ENCODE peak calls at places on chromosomes 2 and 18, in five cellular contexts. One of them, this sample, is unnamed.

GRCh38 chr2:12428786-12429185 is 287.9 kb upstream of the TRIB2 start:
- DNase-seq in epithelial cell of esophagus: no peak
- DNase-seq in psoas muscle: no peak
- DNase-seq in cardiac muscle cell: no peak
- DNase-seq in mammary epithelial cell: no peak
- DNase-seq in this sample: no peak

GRCh38 chr2:101808006-101808562 is 110.6 kb downstream of the MAP4K4 start:
- DNase-seq in epithelial cell of esophagus: no peak
- DNase-seq in psoas muscle: no peak
- DNase-seq in cardiac muscle cell: no peak
- DNase-seq in mammary epithelial cell: no peak
- DNase-seq in this sample: no peak

GRCh38 chr2:226431301-226431955 is 368.2 kb downstream of the IRS1 start:
- DNase-seq in mammary epithelial cell: no peak
- DNase-seq in epithelial cell of esophagus: peak
- DNase-seq in psoas muscle: no peak
- DNase-seq in cardiac muscle cell: no peak
- DNase-seq in this sample: peak

GRCh38 chr2:224357098-224357901 is 44.6 kb downstream of the FAM124B start:
- DNase-seq in mammary epithelial cell: peak
- DNase-seq in psoas muscle: no peak
- DNase-seq in epithelial cell of esophagus: peak
- DNase-seq in cardiac muscle cell: peak
- DNase-seq in this sample: peak

GRCh38 chr2:204825054-204825453 is 279.8 kb downstream of the PARD3B start:
- DNase-seq in epithelial cell of esophagus: peak
- DNase-seq in psoas muscle: no peak
- DNase-seq in mammary epithelial cell: no peak
- DNase-seq in cardiac muscle cell: no peak
- DNase-seq in this sample: peak

GRCh38 chr2:19292007-19292406 is 66.4 kb downstream of the OSR1 start:
- DNase-seq in epithelial cell of esophagus: no peak
- DNase-seq in cardiac muscle cell: no peak
- DNase-seq in mammary epithelial cell: no peak
- DNase-seq in psoas muscle: peak
- DNase-seq in this sample: no peak

GRCh38 chr2:7210712-7211111 is 293.5 kb downstream of the RNF144A start:
- DNase-seq in psoas muscle: no peak
- DNase-seq in mammary epithelial cell: no peak
- DNase-seq in epithelial cell of esophagus: no peak
- DNase-seq in cardiac muscle cell: no peak
- DNase-seq in this sample: no peak

GRCh38 chr18:77208969-77209368 is 40.7 kb upstream of the GALR1 start:
- DNase-seq in mammary epithelial cell: no peak
- DNase-seq in cardiac muscle cell: no peak
- DNase-seq in epithelial cell of esophagus: peak
- DNase-seq in psoas muscle: no peak
- DNase-seq in this sample: peak

GRCh38 chr2:85584857-85585780 is 888 bp downstream of the VAMP5 start:
- DNase-seq in psoas muscle: peak
- DNase-seq in epithelial cell of esophagus: peak
- DNase-seq in mammary epithelial cell: peak
- DNase-seq in cardiac muscle cell: no peak
- DNase-seq in this sample: peak

GRCh38 chr2:9679218-9679617 is 48.4 kb upstream of the YWHAQ start:
- DNase-seq in mammary epithelial cell: no peak
- DNase-seq in cardiac muscle cell: no peak
- DNase-seq in epithelial cell of esophagus: no peak
- DNase-seq in psoas muscle: no peak
- DNase-seq in this sample: no peak

GRCh38 chr2:239871481-239872435 is 153.4 kb downstream of the NDUFA10 start:
- DNase-seq in epithelial cell of esophagus: no peak
- DNase-seq in psoas muscle: no peak
- DNase-seq in mammary epithelial cell: no peak
- DNase-seq in cardiac muscle cell: no peak
- DNase-seq in this sample: no peak

GRCh38 chr2:177328056-177328455 is 63.5 kb upstream of the NFE2L2 start:
- DNase-seq in mammary epithelial cell: no peak
- DNase-seq in cardiac muscle cell: no peak
- DNase-seq in psoas muscle: no peak
- DNase-seq in epithelial cell of esophagus: peak
- DNase-seq in this sample: peak

GRCh38 chr2:241148239-241148638 is 1.0 kb downstream of the PASK start:
- DNase-seq in epithelial cell of esophagus: no peak
- DNase-seq in cardiac muscle cell: no peak
- DNase-seq in mammary epithelial cell: no peak
- DNase-seq in psoas muscle: no peak
- DNase-seq in this sample: no peak
- H3K4me3 ChIP-seq in epithelial cell of esophagus: peak
- H3K4me3 ChIP-seq in cardiac muscle cell: peak
- H3K4me3 ChIP-seq in mammary epithelial cell: peak
- H3K4me3 ChIP-seq in psoas muscle: peak
- H3K4me3 ChIP-seq in this sample: peak

GRCh38 chr2:28750316-28751101 is 1.1 kb upstream of the PPP1CB start:
- DNase-seq in epithelial cell of esophagus: peak
- DNase-seq in psoas muscle: no peak
- DNase-seq in mammary epithelial cell: peak
- DNase-seq in cardiac muscle cell: peak
- DNase-seq in this sample: peak
- TF ChIP-seq CTCF in epithelial cell of esophagus: peak
- TF ChIP-seq CTCF in psoas muscle: no peak
- TF ChIP-seq CTCF in mammary epithelial cell: no peak
- TF ChIP-seq CTCF in cardiac muscle cell: no peak
- TF ChIP-seq CTCF in this sample: no peak

DNA sequence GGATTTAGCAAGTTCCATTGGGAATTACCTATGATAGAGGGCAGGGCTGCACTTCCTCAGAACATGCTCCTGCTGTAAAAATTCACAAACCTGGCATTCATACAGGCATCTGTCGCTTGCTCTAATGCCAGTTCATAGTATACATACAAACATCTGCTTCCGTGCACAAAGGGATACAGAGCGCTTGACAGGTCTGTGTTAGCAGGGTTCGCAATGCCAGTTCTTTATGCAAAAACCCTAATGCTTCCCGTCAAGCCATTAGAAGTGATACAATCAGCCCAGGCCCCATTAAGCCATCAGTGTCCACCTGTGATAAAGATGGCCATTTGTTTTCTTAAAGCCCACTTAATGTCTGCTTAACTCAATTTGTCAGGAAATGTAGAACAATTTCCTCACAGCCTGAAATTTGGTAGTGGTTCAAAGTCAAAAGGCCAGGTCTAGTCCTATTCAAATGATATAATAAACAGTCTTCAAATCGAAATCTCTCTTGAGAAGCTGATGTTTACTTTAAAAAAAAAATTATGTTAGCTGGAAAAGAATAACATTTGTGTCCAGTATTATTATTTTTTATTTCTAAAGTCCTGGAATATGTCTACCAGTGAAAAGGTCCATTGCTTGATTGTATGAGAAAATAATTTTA is 556.3 kb downstream of the ARHGAP15 start:
- DNase-seq in epithelial cell of esophagus: no peak
- DNase-seq in psoas muscle: no peak
- DNase-seq in mammary epithelial cell: no peak
- DNase-seq in cardiac muscle cell: no peak
- DNase-seq in this sample: no peak
- H3K4me3 ChIP-seq in epithelial cell of esophagus: no peak
- H3K4me3 ChIP-seq in psoas muscle: no peak
- H3K4me3 ChIP-seq in mammary epithelial cell: no peak
- H3K4me3 ChIP-seq in cardiac muscle cell: no peak
- H3K4me3 ChIP-seq in this sample: no peak

DNA sequence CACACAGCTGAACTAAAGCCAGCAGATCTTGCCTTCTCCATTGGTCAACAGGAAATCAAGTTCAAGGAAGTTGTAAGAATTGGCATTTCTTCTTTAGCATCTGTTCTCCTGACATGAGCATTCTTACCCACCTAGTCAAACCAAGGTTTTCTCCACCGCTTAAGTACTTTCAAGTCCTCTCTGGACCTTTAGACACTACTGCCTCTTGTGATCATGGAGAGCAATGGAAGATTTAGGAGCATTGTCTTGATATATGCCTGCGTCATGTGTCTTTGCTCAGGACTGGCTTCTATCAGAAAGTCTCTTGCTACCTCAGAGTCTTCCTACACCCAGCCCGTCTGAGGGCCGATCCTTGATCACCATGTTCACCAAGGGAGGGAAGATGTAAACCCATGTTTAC is 262.2 kb downstream of the PHLPP1 start:
- DNase-seq in cardiac muscle cell: no peak
- DNase-seq in mammary epithelial cell: no peak
- DNase-seq in psoas muscle: no peak
- DNase-seq in epithelial cell of esophagus: no peak
- DNase-seq in this sample: no peak
- TF ChIP-seq CTCF in cardiac muscle cell: no peak
- TF ChIP-seq CTCF in mammary epithelial cell: no peak
- TF ChIP-seq CTCF in psoas muscle: no peak
- TF ChIP-seq CTCF in epithelial cell of esophagus: no peak
- TF ChIP-seq CTCF in this sample: no peak

DNA sequence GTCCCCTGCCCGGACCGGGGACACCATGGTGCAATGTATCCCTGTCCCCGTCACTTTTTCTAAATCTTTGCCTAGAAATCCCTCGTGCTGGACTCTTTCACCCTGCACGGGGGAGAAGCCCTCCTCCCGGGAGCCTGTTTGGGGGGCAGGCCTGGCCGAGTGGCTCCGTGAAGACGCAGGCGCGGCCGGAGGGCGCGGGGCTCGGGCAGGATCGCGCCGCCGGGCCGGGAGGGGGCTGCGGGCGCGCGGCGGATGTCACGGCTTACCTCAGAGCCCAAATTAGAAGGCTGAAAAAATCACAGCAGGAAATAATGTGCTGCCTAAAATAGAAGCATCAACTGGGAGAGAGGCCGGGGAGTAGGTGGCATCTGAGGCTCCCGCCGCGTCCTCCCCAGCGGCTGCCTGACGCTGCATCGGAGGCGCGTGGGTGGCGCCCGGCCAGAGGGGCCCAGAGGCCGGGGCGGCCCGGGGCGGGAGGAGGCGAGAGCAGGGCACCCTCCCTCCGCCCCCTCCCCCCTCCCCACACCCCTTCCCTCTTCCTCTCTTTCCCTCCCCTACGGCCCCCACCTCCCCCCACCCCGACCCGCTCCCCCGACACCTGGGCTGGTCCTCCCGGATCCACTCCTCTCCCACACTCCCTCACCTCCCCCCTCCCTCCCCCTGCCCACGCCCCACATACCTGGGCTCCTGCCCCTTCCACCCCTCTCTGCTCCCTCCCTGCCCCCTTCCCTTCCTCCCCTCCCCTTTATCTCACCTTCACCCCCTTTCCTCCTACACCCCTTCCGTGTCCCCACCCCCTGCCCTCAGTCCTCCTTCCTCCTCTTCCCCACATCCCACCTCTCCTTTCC is 51.9 kb downstream of the SLC4A1AP start:
- DNase-seq in cardiac muscle cell: peak
- DNase-seq in psoas muscle: peak
- DNase-seq in epithelial cell of esophagus: peak
- DNase-seq in mammary epithelial cell: no peak
- DNase-seq in this sample: peak
- H3K4me3 ChIP-seq in cardiac muscle cell: peak
- H3K4me3 ChIP-seq in psoas muscle: peak
- H3K4me3 ChIP-seq in epithelial cell of esophagus: no peak
- H3K4me3 ChIP-seq in mammary epithelial cell: no peak
- H3K4me3 ChIP-seq in this sample: peak

GRCh38 chr2:116787808-116788207 is 1026.7 kb upstream of the DDX18 start:
- DNase-seq in cardiac muscle cell: no peak
- DNase-seq in psoas muscle: no peak
- DNase-seq in mammary epithelial cell: no peak
- DNase-seq in epithelial cell of esophagus: no peak
- DNase-seq in this sample: no peak
- TF ChIP-seq CTCF in cardiac muscle cell: no peak
- TF ChIP-seq CTCF in psoas muscle: no peak
- TF ChIP-seq CTCF in mammary epithelial cell: no peak
- TF ChIP-seq CTCF in epithelial cell of esophagus: no peak
- TF ChIP-seq CTCF in this sample: no peak